ENCODE peak calls at places on chromosomes 16 and 17, in four cellular contexts. O, A, M and F are unnamed samples.

GRCh38 chr17:80970762-80971703 is 20.6 kb upstream of the CHMP6 start:
- DNase-seq in O (no peak), A (peak), M (no peak), F (no peak)

GRCh38 chr17:81337449-81337848 is 42.3 kb upstream of the SLC38A10 start:
- DNase-seq in O (no peak), A (peak), M (peak), F (peak)

GRCh38 chr17:80096531-80097306 is 4.7 kb upstream of the GAA start:
- DNase-seq in O (no peak), A (peak), M (no peak), F (no peak)

GRCh38 chr16:73268311-73268997 is 220.5 kb upstream of the ZFHX3 start:
- DNase-seq in O (no peak), A (peak), M (peak), F (no peak)

GRCh38 chr16:57624806-57625500 is 3.5 kb upstream of the ADGRG1 start:
- DNase-seq in O (no peak), A (no peak), M (no peak), F (no peak)

GRCh38 chr16:19400709-19401108 is 17.0 kb upstream of the TMC5 start:
- DNase-seq in O (no peak), A (no peak), M (peak), F (no peak)

GRCh38 chr17:50240876-50241275 is 33.4 kb upstream of the TMEM92 start:
- DNase-seq in O (no peak), A (no peak), M (no peak), F (no peak)

GRCh38 chr17:33657181-33657580 is 364.1 kb upstream of the ASIC2 start:
- DNase-seq in O (no peak), A (no peak), M (no peak), F (no peak)

GRCh38 chr16:87303962-87304521 is 13.2 kb downstream of the C16orf95 start:
- DNase-seq in O (no peak), A (no peak), M (no peak), F (no peak)

GRCh38 chr17:74160656-74161500 is 42.6 kb upstream of the RPL38 start:
- DNase-seq in O (no peak), A (no peak), M (no peak), F (no peak)

GRCh38 chr16:5024632-5025031 is 9.1 kb downstream of the NAGPA start:
- DNase-seq in O (no peak), A (no peak), M (no peak), F (no peak)

GRCh38 chr16:10003486-10003885 is 178.7 kb downstream of the GRIN2A start:
- DNase-seq in O (no peak), A (no peak), M (no peak), F (no peak)

GRCh38 chr17:8089728-8090127 is 2.2 kb upstream of the ALOX12B start:
- DNase-seq in O (no peak), A (no peak), M (no peak), F (no peak)

GRCh38 chr16:48810436-48810802 is 200.4 kb upstream of the N4BP1 start:
- DNase-seq in O (no peak), A (no peak), M (no peak), F (no peak)

GRCh38 chr17:39306509-39307212 is 80.9 kb upstream of the STAC2 start:
- DNase-seq in O (peak), A (no peak), M (no peak), F (no peak)

GRCh38 chr17:55458977-55459376 is 37.3 kb upstream of the MMD start:
- DNase-seq in O (no peak), A (no peak), M (no peak), F (no peak)

GRCh38 chr17:18143044-18143936 is 34.7 kb downstream of the MYO15A start:
- DNase-seq in O (no peak), A (no peak), M (peak), F (peak)

GRCh38 chr17:31492880-31493655 is 101.6 kb downstream of the RAB11FIP4 start:
- DNase-seq in O (peak), A (no peak), M (no peak), F (peak)

GRCh38 chr17:34364741-34365140 is 1.7 kb upstream of the CCL1 start:
- DNase-seq in O (no peak), A (no peak), M (no peak), F (no peak)

GRCh38 chr17:74214642-74215331 is 1.4 kb downstream of the TTYH2 start:
- DNase-seq in O (no peak), A (no peak), M (no peak), F (no peak)

GRCh38 chr17:63774982-63775290 is 966 bp downstream of the DDX42 start:
- DNase-seq in O (no peak), A (no peak), M (no peak), F (no peak)

GRCh38 chr17:47208744-47209488 is at the start of gene MYL4:
- DNase-seq in O (no peak), A (no peak), M (no peak), F (peak)

GRCh38 chr16:85220125-85220839 is 108.0 kb upstream of the CIBAR2 start:
- DNase-seq in O (no peak), A (peak), M (no peak), F (no peak)

GRCh38 chr17:32503251-32504165 is 16.7 kb downstream of the CDK5R1 start:
- DNase-seq in O (peak), A (no peak), M (no peak), F (no peak)

GRCh38 chr17:73064084-73064938 is 28.2 kb downstream of the SLC39A11 start:
- DNase-seq in O (no peak), A (peak), M (no peak), F (peak)

GRCh38 chr16:1309888-1310831 is 724 bp downstream of the UBE2I start:
- DNase-seq in O (no peak), A (peak), M (no peak), F (peak)

GRCh38 chr16:62638964-62639861 is 603.0 kb upstream of the CDH8 start:
- DNase-seq in O (peak), A (no peak), M (no peak), F (no peak)

GRCh38 chr17:63399316-63399715 is 46.8 kb downstream of the CYB561 start:
- DNase-seq in O (no peak), A (peak), M (no peak), F (no peak)

GRCh38 chr16:3882531-3882930 is 2.0 kb upstream of the CREBBP start:
- DNase-seq in O (no peak), A (no peak), M (no peak), F (no peak)

GRCh38 chr16:81483064-81483969 is 38.7 kb downstream of the CMIP start:
- DNase-seq in O (no peak), A (no peak), M (no peak), F (no peak)

DNA sequence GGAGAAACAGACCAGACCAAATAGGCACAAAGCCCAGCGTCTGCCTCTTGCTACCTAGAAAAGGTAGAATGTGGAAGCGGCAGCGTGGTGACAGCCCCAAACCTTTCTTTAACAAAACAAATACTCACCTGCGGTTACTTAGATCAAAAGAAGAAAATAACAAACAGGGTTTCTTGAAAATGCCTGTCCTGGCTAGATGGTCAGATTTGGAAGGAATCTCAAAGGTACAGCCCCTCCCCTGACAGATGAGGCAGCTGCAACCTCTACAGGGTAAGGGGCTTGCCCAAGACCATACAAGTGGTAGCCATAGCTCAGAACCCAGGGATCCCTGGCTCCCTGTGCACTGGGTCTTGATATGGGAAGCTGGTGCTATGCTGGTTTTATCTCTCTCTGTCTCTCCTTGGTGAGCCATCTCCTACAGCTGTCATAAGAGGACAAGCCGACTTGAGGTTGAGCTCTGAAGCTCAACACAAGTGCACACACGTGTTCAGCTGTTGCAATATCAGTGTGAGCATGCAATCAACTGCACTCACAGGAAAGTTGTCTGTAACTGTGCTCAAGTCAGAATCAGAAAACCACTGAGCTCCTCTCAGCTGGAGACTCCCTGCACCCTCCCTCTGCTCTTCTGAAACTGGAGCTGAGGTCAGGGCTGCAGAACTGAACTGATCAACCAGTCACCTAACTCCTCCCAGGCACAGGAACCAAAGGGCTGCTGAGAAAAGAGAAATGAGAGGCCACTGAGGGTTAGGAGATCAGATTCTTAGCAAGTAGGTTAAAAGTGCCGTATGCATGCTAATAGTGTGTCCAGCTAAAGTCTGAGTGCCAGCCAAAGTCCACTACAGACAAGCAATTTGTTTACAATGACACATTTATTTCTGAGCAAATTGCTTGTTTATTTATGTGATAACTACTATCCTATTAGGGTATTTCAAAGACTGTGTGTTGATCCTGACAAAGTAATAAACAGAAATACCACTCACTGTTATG is 6.1 kb upstream of the RNF157 start:
- DNase-seq in O (peak), A (no peak), M (no peak), F (peak)
- TF ChIP-seq USF1 in O (no peak), A (no peak), M (no peak), F (peak)

DNA sequence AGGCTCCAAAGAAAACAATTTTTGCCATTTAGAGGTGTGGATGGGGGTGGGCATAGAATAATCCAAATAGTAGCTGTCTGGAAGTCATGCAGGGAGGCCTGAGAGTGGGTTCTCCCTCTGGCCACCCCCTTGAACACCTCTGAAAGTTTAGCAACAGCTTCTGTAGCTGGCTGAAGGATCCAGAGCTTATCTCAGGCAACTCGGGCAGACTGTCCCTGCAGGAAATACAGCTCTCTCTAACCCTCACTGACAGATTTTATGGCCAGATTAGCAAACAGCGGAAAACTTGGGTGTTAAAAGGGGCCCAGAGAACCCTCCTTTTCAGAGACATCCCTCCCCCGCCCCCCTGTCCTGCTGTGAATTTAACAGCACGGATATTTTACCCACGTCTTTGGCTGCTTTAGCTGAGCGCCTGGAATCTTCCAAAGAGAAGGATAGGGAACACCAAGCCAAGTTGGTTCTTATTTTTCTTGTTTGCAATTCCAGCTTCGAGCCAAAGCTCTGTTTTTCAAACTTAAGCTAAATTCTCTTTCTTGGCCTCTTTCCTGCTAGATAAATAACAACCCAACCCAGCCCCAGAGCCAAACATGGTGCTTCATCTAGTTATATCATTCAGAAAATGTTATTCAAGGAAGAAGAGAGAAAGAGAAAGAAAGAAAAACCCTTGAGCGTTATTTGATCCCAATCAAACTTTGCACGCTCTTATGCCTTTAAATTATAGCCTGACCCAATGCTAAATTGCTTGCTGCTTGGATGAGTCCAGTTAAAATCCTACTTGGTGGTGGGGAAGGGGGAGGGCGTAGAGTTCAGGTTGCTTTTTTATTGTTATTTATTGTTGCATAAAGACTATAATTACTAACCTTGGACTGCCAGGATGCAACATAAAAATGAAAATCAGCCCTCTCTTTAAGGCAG is 2.3 kb upstream of the HOXB2 start:
- DNase-seq in O (no peak), A (no peak), M (no peak), F (peak)
- TF ChIP-seq USF1 in O (no peak), A (no peak), M (no peak), F (no peak)

GRCh38 chr16:84054271-84054670 is 11.7 kb upstream of the SLC38A8 start:
- DNase-seq in O (no peak), A (no peak), M (no peak), F (no peak)

GRCh38 chr16:84054916-84055315 is 12.3 kb upstream of the SLC38A8 start:
- DNase-seq in O (no peak), A (no peak), M (peak), F (no peak)

GRCh38 chr16:84056933-84057332 is 14.3 kb upstream of the SLC38A8 start:
- DNase-seq in O (no peak), A (no peak), M (no peak), F (no peak)

GRCh38 chr16:84055801-84056634 is 13.4 kb upstream of the SLC38A8 start:
- DNase-seq in O (no peak), A (no peak), M (no peak), F (peak)

GRCh38 chr16:84055366-84055765 is 12.8 kb upstream of the SLC38A8 start:
- DNase-seq in O (no peak), A (no peak), M (no peak), F (peak)
- TF ChIP-seq USF1 in O (no peak), A (no peak), M (no peak), F (no peak)

DNA sequence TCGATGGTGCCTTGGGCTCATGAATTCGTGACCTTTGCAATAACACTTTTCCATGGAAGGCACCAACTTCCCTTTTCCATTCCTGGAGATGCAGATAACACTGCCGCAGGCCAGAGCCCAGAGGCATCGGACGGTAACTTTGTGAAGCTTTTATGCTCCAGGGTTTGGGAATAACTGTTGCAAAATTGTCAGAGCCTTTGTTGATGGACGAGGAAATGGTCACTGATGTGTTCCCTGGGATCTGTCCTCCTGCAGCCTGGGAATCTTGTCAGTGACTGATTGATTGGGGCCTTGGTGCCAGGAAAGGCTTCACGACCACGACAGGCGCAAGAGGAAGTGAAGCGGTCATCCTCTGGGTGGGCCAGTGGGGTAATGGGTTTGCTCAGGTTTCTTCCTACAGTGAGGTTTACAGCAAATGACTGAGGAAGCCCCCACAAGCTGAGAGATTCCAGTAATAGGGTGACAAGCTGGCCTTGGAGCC is 37.4 kb downstream of the PGS1 start:
- DNase-seq in O (no peak), A (no peak), M (no peak), F (no peak)
- TF ChIP-seq USF1 in O (no peak), A (no peak), M (no peak), F (no peak)

GRCh38 chr16:84065536-84066132 is 23.0 kb upstream of the SLC38A8 start:
- DNase-seq in O (no peak), A (peak), M (peak), F (peak)
- TF ChIP-seq USF1 in O (no peak), A (no peak), M (no peak), F (no peak)

GRCh38 chr17:343875-344752 is 8.5 kb downstream of the RPH3AL start:
- DNase-seq in O (no peak), A (no peak), M (no peak), F (no peak)

GRCh38 chr17:348692-349425 is 3.7 kb downstream of the RPH3AL start:
- DNase-seq in O (no peak), A (no peak), M (no peak), F (no peak)

GRCh38 chr17:347309-347708 is 5.3 kb downstream of the RPH3AL start:
- DNase-seq in O (no peak), A (no peak), M (no peak), F (no peak)

GRCh38 chr17:348012-348411 is 4.6 kb downstream of the RPH3AL start:
- DNase-seq in O (no peak), A (no peak), M (no peak), F (no peak)

GRCh38 chr17:345992-346785 is 6.4 kb downstream of the RPH3AL start:
- DNase-seq in O (no peak), A (no peak), M (no peak), F (no peak)
- TF ChIP-seq USF1 in O (no peak), A (no peak), M (no peak), F (no peak)

GRCh38 chr16:67027046-67027445 is 1.9 kb upstream of the CBFB start:
- DNase-seq in O (no peak), A (no peak), M (no peak), F (no peak)

GRCh38 chr16:67024384-67024896 is 4.5 kb upstream of the CBFB start:
- DNase-seq in O (no peak), A (no peak), M (no peak), F (no peak)

GRCh38 chr16:67026570-67026969 is 2.4 kb upstream of the CBFB start:
- DNase-seq in O (no peak), A (no peak), M (no peak), F (no peak)

GRCh38 chr16:67023689-67024088 is 5.3 kb upstream of the CBFB start:
- DNase-seq in O (no peak), A (no peak), M (no peak), F (no peak)

GRCh38 chr16:67025151-67025550 is 3.8 kb upstream of the CBFB start:
- DNase-seq in O (no peak), A (no peak), M (no peak), F (no peak)
- TF ChIP-seq USF1 in O (no peak), A (no peak), M (no peak), F (no peak)

DNA sequence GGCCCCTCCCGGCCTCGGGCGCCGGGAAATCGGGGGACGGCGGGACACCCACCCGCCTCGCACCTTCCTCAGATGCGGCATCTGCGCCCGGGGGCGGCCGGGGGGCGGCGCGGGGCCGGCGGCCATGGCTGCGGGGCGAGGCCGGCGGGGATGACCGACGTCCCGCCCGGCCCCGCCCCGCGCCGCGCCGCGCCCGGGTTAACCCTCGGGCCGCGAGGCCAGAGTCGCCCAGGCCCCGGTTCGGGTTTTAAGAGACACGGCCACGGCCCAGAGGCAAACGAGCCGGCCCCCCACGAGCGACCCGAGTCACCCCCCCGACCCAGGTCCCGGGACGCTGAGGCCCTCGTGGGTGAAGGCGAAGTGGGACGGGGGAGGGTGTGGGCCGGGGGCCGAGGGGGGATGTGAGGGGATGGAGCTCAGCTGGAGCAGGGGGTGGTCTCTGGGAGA is at the start of gene RGS11:
- DNase-seq in O (no peak), A (peak), M (no peak), F (no peak)
- TF ChIP-seq USF1 in O (no peak), A (no peak), M (no peak), F (no peak)